ENCODE peak calls at places on chromosomes 2 and 18, in eight cellular contexts. F, L, O, J, C, X, M and U are unnamed samples.

GRCh38 chr2:177275041-177275440 is 10.5 kb upstream of the NFE2L2 start:
- DNase-seq in X (peak; percentile 67), C (no peak), M (no peak), O (no peak), L (peak; percentile 89), J (no peak), F (no peak), U (no peak)

GRCh38 chr2:218476676-218477075 is 57.8 kb downstream of the VIL1 start:
- DNase-seq in L (peak; percentile 39), O (no peak), F (no peak), M (no peak), X (no peak), C (no peak), J (no peak), U (no peak)

GRCh38 chr2:112065966-112066365 is 10.9 kb downstream of the TMEM87B start:
- DNase-seq in J (no peak), C (no peak), M (no peak), O (no peak), F (no peak), X (peak; percentile 67), L (peak; percentile 59), U (no peak)

GRCh38 chr2:72932045-72932444 is 14.7 kb downstream of the EMX1 start:
- DNase-seq in C (no peak), L (peak; percentile 28), X (no peak), O (no peak), M (no peak), J (no peak), F (no peak), U (no peak)

GRCh38 chr18:76493213-76494107 is 1.6 kb downstream of the ZNF516 start:
- DNase-seq in L (peak; percentile 30), J (peak; percentile 80), X (no peak), M (no peak), O (no peak), C (peak; percentile 60), F (no peak), U (peak; percentile 82)

GRCh38 chr2:201070966-201071304 is 536 bp downstream of the HYCC2 start:
- DNase-seq in X (no peak), O (no peak), M (peak; percentile 5), C (no peak), L (peak; percentile 10), J (no peak), F (no peak), U (peak; percentile 74)

GRCh38 chr18:8706981-8707940 is 1.9 kb downstream of the MTCL1 start:
- DNase-seq in O (no peak), X (no peak), M (no peak), C (peak; percentile 38), L (peak; percentile 69), J (peak; percentile 42), F (no peak), U (no peak)

GRCh38 chr2:17583166-17583565 is 42.7 kb downstream of the VSNL1 start:
- DNase-seq in L (peak; percentile 67), J (no peak), O (no peak), X (no peak), M (no peak), F (no peak), C (no peak), U (no peak)

GRCh38 chr2:62014102-62014501 is 108.6 kb downstream of the COMMD1 start:
- DNase-seq in L (peak; percentile 94), J (no peak), C (no peak), F (no peak), M (peak; percentile 76), X (peak; percentile 71), O (no peak), U (peak; percentile 20)

GRCh38 chr2:112724611-112725525 is 4.0 kb downstream of the NT5DC4 start:
- DNase-seq in X (no peak), O (no peak), F (no peak), M (no peak), J (peak; percentile 65), L (no peak), C (peak; percentile 1), U (peak; percentile 74)

GRCh38 chr2:229463941-229464340 is 192.9 kb upstream of the PID1 start:
- DNase-seq in L (no peak), J (no peak), F (no peak), M (no peak), C (no peak), X (no peak), O (no peak), U (no peak)

GRCh38 chr2:218870984-218871344 is 9.7 kb upstream of the WNT10A start:
- DNase-seq in F (no peak), M (no peak), O (no peak), L (no peak), C (no peak), J (no peak), X (no peak), U (no peak)

GRCh38 chr2:37350034-37350433 is 5.6 kb downstream of the QPCT start:
- DNase-seq in J (no peak), L (peak; percentile 16), C (no peak), O (no peak), M (peak; percentile 77), F (no peak), X (no peak), U (no peak)

GRCh38 chr2:205731521-205731965 is 49.2 kb downstream of the NRP2 start:
- DNase-seq in C (peak; percentile 41), J (no peak), F (no peak), L (peak; percentile 94), O (no peak), X (peak; percentile 76), M (no peak), U (no peak)

GRCh38 chr18:657311-657997 is at the start of gene TYMS:
- DNase-seq in J (peak; percentile 90), C (peak; percentile 81), F (no peak), X (no peak), O (peak; percentile 5), M (peak; percentile 46), L (peak; percentile 47), U (peak; percentile 83)

GRCh38 chr2:778680-779350 is 101.6 kb upstream of the TMEM18 start:
- DNase-seq in C (no peak), O (no peak), J (no peak), X (no peak), L (no peak), F (no peak), M (no peak), U (no peak)

GRCh38 chr2:138819964-138820363 is 39.8 kb upstream of the NXPH2 start:
- DNase-seq in O (no peak), J (no peak), C (no peak), X (no peak), F (no peak), M (no peak), L (no peak), U (no peak)

GRCh38 chr18:24544141-24544498 is 83.7 kb downstream of the HRH4 start:
- DNase-seq in F (no peak), X (peak; percentile 15), M (no peak), L (peak; percentile 35), J (peak; percentile 46), C (peak; percentile 13), O (no peak), U (peak; percentile 65)

GRCh38 chr18:63844254-63844653 is 43.3 kb upstream of the SERPINB2 start:
- DNase-seq in F (no peak), J (peak; percentile 16), C (no peak), L (peak; percentile 48), O (no peak), X (peak; percentile 19), M (no peak), U (peak; percentile 69)

GRCh38 chr18:75211002-75211621 is 515 bp downstream of the TSHZ1 start:
- DNase-seq in O (no peak), F (no peak), J (peak; percentile 71), X (no peak), L (peak; percentile 34), C (no peak), M (no peak), U (peak; percentile 56)

GRCh38 chr2:40371525-40372277 is 80.2 kb downstream of the SLC8A1 start:
- DNase-seq in M (no peak), J (no peak), F (no peak), O (no peak), X (peak; percentile 39), L (peak; percentile 74), C (no peak), U (peak; percentile 23)

GRCh38 chr2:229562472-229563127 is 151.8 kb downstream of the DNER start:
- DNase-seq in O (no peak), J (no peak), L (no peak), F (no peak), C (no peak), M (no peak), X (no peak), U (no peak)

GRCh38 chr2:205763708-205764501 is 81.6 kb downstream of the NRP2 start:
- DNase-seq in L (peak; percentile 89), O (no peak), C (peak; percentile 23), X (peak; percentile 86), J (peak; percentile 45), F (no peak), M (no peak), U (no peak)

GRCh38 chr2:205903549-205904129 is 182.3 kb downstream of the INO80D start:
- DNase-seq in M (no peak), J (peak; percentile 59), C (no peak), F (no peak), L (no peak), O (no peak), X (no peak), U (peak; percentile 48)

GRCh38 chr2:221075203-221075602 is 496.9 kb downstream of the EPHA4 start:
- DNase-seq in C (no peak), X (peak; percentile 92), O (no peak), L (peak; percentile 1), F (no peak), M (no peak), J (no peak), U (no peak)

GRCh38 chr18:79515944-79516351 is 120.2 kb downstream of the NFATC1 start:
- DNase-seq in O (no peak), F (no peak), C (no peak), M (no peak), X (no peak), J (no peak), L (no peak), U (no peak)

GRCh38 chr2:28413152-28413895 is 20.7 kb downstream of the FOSL2 start:
- DNase-seq in C (no peak), X (no peak), J (no peak), M (peak; percentile 26), O (no peak), F (no peak), L (no peak), U (peak; percentile 7)